ENCODE peak calls at places on chromosomes 11 and 22, in four cellular contexts. K, M, U and O are unnamed samples.

GRCh38 chr11:61010466-61011238 is 39.2 kb downstream of the CD6 start:
- ATAC-seq in K (no peak), M (no peak), U (no peak), O (no peak)

GRCh38 chr22:17920145-17920605 is 104.2 kb downstream of the MICAL3 start:
- ATAC-seq in U (no peak), K (peak; percentile 89), M (no peak), O (peak; percentile 62)

GRCh38 chr22:29855611-29856181 is 17.6 kb upstream of the ASCC2 start:
- ATAC-seq in M (no peak), K (peak; percentile 95), U (no peak), O (no peak)

GRCh38 chr11:12031856-12032526 is 23.6 kb upstream of the DKK3 start:
- ATAC-seq in M (no peak), U (no peak), K (peak; percentile 40), O (no peak)

GRCh38 chr11:133598879-133599278 is 66.6 kb upstream of the OPCML start:
- ATAC-seq in M (no peak), U (no peak), K (no peak), O (no peak)

GRCh38 chr11:119361056-119361787 is 14.7 kb upstream of the MFRP start:
- ATAC-seq in U (no peak), K (peak; percentile 84), M (no peak), O (peak; percentile 68)

GRCh38 chr22:36541831-36542391 is 12.9 kb upstream of the EIF3D start:
- ATAC-seq in U (peak; percentile 71), M (peak; percentile 72), K (no peak), O (no peak)

GRCh38 chr11:8233691-8234424 is 29.8 kb downstream of the LMO1 start:
- ATAC-seq in K (peak; percentile 71), U (no peak), M (no peak), O (no peak)

GRCh38 chr22:22480940-22481339 is 27.6 kb downstream of the ZNF280B start:
- ATAC-seq in K (no peak), U (no peak), M (no peak), O (no peak)

GRCh38 chr11:102225689-102226562 is 91.4 kb upstream of the BIRC3 start:
- ATAC-seq in K (no peak), M (no peak), U (no peak), O (no peak)

GRCh38 chr11:18676803-18677202 is 21.8 kb upstream of the TMEM86A start:
- ATAC-seq in K (no peak), U (no peak), M (no peak), O (no peak)

GRCh38 chr11:125376117-125376516 is 119.9 kb downstream of the FEZ1 start:
- ATAC-seq in M (no peak), K (peak; percentile 95), U (no peak), O (peak; percentile 89)

GRCh38 chr11:73283316-73284035 is 11.3 kb downstream of the P2RY6 start:
- ATAC-seq in K (no peak), M (no peak), U (no peak), O (no peak)

GRCh38 chr11:37942081-37942480 is 1344.0 kb upstream of the RAG2 start:
- ATAC-seq in U (no peak), K (no peak), M (no peak), O (no peak)

GRCh38 chr22:18048041-18048440 is 23.7 kb upstream of the MICAL3 start:
- ATAC-seq in K (no peak), M (no peak), U (no peak), O (no peak)

GRCh38 chr22:33883561-33883960 is 36.7 kb downstream of the LARGE1 start:
- ATAC-seq in U (no peak), K (no peak), M (no peak), O (no peak)

GRCh38 chr11:3006505-3007260 is 14.6 kb upstream of the NAP1L4 start:
- ATAC-seq in U (peak; percentile 97), K (no peak), M (peak; percentile 91), O (no peak)

GRCh38 chr11:75490221-75491181 is 35.2 kb downstream of the GDPD5 start:
- ATAC-seq in M (no peak), K (no peak), U (no peak), O (no peak)

GRCh38 chr22:43118024-43118849 is 7.7 kb downstream of the BIK start:
- ATAC-seq in U (no peak), K (no peak), M (no peak), O (no peak)